ENCODE peak calls at places on chromosomes 13 and 19, in six cellular contexts. One of them, this sample, is unnamed.

GRCh38 chr13:19769854-19770253 is 12.9 kb downstream of the PSPC1 start:
- DNase-seq in thoracic aorta: no peak
- DNase-seq in suprapubic skin: no peak
- DNase-seq in Caco-2: no peak
- DNase-seq in epithelial cell of proximal tubule: no peak
- DNase-seq in prostate gland: no peak
- DNase-seq in this sample: no peak

GRCh38 chr13:102038787-102039186 is 363.1 kb downstream of the FGF14 start:
- DNase-seq in thoracic aorta: no peak
- DNase-seq in suprapubic skin: no peak
- DNase-seq in Caco-2: no peak
- DNase-seq in epithelial cell of proximal tubule: no peak
- DNase-seq in prostate gland: no peak
- DNase-seq in this sample: no peak

GRCh38 chr13:100675660-100676129 is 1.1 kb upstream of the TMTC4 start:
- DNase-seq in thoracic aorta: no peak
- DNase-seq in suprapubic skin: no peak
- DNase-seq in Caco-2: no peak
- DNase-seq in epithelial cell of proximal tubule: no peak
- DNase-seq in prostate gland: no peak
- DNase-seq in this sample: no peak

GRCh38 chr13:109779074-109779473 is 7.3 kb downstream of the IRS2 start:
- DNase-seq in thoracic aorta: no peak
- DNase-seq in suprapubic skin: no peak
- DNase-seq in Caco-2: no peak
- DNase-seq in epithelial cell of proximal tubule: no peak
- DNase-seq in prostate gland: no peak
- DNase-seq in this sample: no peak

GRCh38 chr19:44306283-44306682 is 1.5 kb upstream of the ZNF235 start:
- DNase-seq in thoracic aorta: no peak
- DNase-seq in suprapubic skin: no peak
- DNase-seq in Caco-2: no peak
- DNase-seq in epithelial cell of proximal tubule: no peak
- DNase-seq in prostate gland: no peak
- DNase-seq in this sample: no peak

GRCh38 chr13:85528578-85529215 is 270.5 kb downstream of the SLITRK6 start:
- DNase-seq in thoracic aorta: no peak
- DNase-seq in suprapubic skin: no peak
- DNase-seq in Caco-2: no peak
- DNase-seq in epithelial cell of proximal tubule: no peak
- DNase-seq in prostate gland: no peak
- DNase-seq in this sample: no peak

GRCh38 chr19:2949939-2950285 is 5.1 kb upstream of the ZNF77 start:
- DNase-seq in thoracic aorta: no peak
- DNase-seq in suprapubic skin: no peak
- DNase-seq in Caco-2: peak; percentile 53
- DNase-seq in epithelial cell of proximal tubule: no peak
- DNase-seq in prostate gland: no peak
- DNase-seq in this sample: no peak

GRCh38 chr13:45218689-45219088 is 17.8 kb upstream of the KCTD4 start:
- DNase-seq in thoracic aorta: no peak
- DNase-seq in suprapubic skin: no peak
- DNase-seq in Caco-2: no peak
- DNase-seq in epithelial cell of proximal tubule: no peak
- DNase-seq in prostate gland: no peak
- DNase-seq in this sample: no peak

GRCh38 chr13:84362777-84363176 is 480.5 kb upstream of the SLITRK1 start:
- DNase-seq in thoracic aorta: no peak
- DNase-seq in suprapubic skin: no peak
- DNase-seq in Caco-2: no peak
- DNase-seq in epithelial cell of proximal tubule: no peak
- DNase-seq in prostate gland: no peak
- DNase-seq in this sample: no peak

GRCh38 chr19:52248256-52248655 is 21.1 kb upstream of the ZNF766 start:
- DNase-seq in thoracic aorta: no peak
- DNase-seq in suprapubic skin: no peak
- DNase-seq in Caco-2: peak; percentile 32
- DNase-seq in epithelial cell of proximal tubule: no peak
- DNase-seq in prostate gland: peak; percentile 48
- DNase-seq in this sample: no peak

GRCh38 chr19:45691516-45692186 is at the start of gene SNRPD2:
- DNase-seq in thoracic aorta: peak; percentile 82
- DNase-seq in suprapubic skin: peak; percentile 97
- DNase-seq in Caco-2: peak; percentile 97
- DNase-seq in epithelial cell of proximal tubule: peak; percentile 80
- DNase-seq in prostate gland: peak; percentile 91
- DNase-seq in this sample: no peak

GRCh38 chr19:56720281-56720680 is 48.7 kb upstream of the ZNF835 start:
- DNase-seq in thoracic aorta: no peak
- DNase-seq in suprapubic skin: no peak
- DNase-seq in Caco-2: no peak
- DNase-seq in epithelial cell of proximal tubule: no peak
- DNase-seq in prostate gland: no peak
- DNase-seq in this sample: no peak

GRCh38 chr19:11096210-11096841 is 7.1 kb downstream of the LDLR start:
- DNase-seq in thoracic aorta: no peak
- DNase-seq in suprapubic skin: no peak
- DNase-seq in Caco-2: no peak
- DNase-seq in epithelial cell of proximal tubule: no peak
- DNase-seq in prostate gland: no peak
- DNase-seq in this sample: peak; percentile 55

GRCh38 chr19:52464798-52465470 is 11.6 kb downstream of the ZNF578 start:
- DNase-seq in thoracic aorta: no peak
- DNase-seq in suprapubic skin: no peak
- DNase-seq in Caco-2: peak; percentile 24
- DNase-seq in epithelial cell of proximal tubule: no peak
- DNase-seq in prostate gland: no peak
- DNase-seq in this sample: no peak

GRCh38 chr13:32033744-32034143 is 2.2 kb downstream of the FRY start:
- DNase-seq in thoracic aorta: no peak
- DNase-seq in suprapubic skin: no peak
- DNase-seq in Caco-2: peak; percentile 10
- DNase-seq in epithelial cell of proximal tubule: no peak
- DNase-seq in prostate gland: no peak
- DNase-seq in this sample: no peak

GRCh38 chr13:80313668-80314278 is 27.2 kb downstream of the SPRY2 start:
- DNase-seq in thoracic aorta: no peak
- DNase-seq in suprapubic skin: no peak
- DNase-seq in Caco-2: no peak
- DNase-seq in epithelial cell of proximal tubule: no peak
- DNase-seq in prostate gland: no peak
- DNase-seq in this sample: no peak

GRCh38 chr19:42199440-42200115 is 17.9 kb downstream of the DEDD2 start:
- DNase-seq in thoracic aorta: no peak
- DNase-seq in suprapubic skin: no peak
- DNase-seq in Caco-2: no peak
- DNase-seq in epithelial cell of proximal tubule: no peak
- DNase-seq in prostate gland: peak; percentile 43
- DNase-seq in this sample: peak; percentile 66

GRCh38 chr13:46146898-46147297 is 35.1 kb downstream of the LCP1 start:
- DNase-seq in thoracic aorta: no peak
- DNase-seq in suprapubic skin: no peak
- DNase-seq in Caco-2: peak; percentile 63
- DNase-seq in epithelial cell of proximal tubule: no peak
- DNase-seq in prostate gland: no peak
- DNase-seq in this sample: no peak

GRCh38 chr13:48578516-48579166 is 45.8 kb upstream of the RCBTB2 start:
- DNase-seq in thoracic aorta: no peak
- DNase-seq in suprapubic skin: no peak
- DNase-seq in Caco-2: no peak
- DNase-seq in epithelial cell of proximal tubule: no peak
- DNase-seq in prostate gland: no peak
- DNase-seq in this sample: no peak

GRCh38 chr19:655691-656090 is 7.3 kb downstream of the RNF126 start:
- DNase-seq in thoracic aorta: no peak
- DNase-seq in suprapubic skin: no peak
- DNase-seq in Caco-2: no peak
- DNase-seq in epithelial cell of proximal tubule: no peak
- DNase-seq in prostate gland: no peak
- DNase-seq in this sample: no peak

GRCh38 chr13:97298816-97299215 is 76.7 kb downstream of the MBNL2 start:
- DNase-seq in thoracic aorta: no peak
- DNase-seq in suprapubic skin: no peak
- DNase-seq in Caco-2: no peak
- DNase-seq in epithelial cell of proximal tubule: no peak
- DNase-seq in prostate gland: no peak
- DNase-seq in this sample: no peak

GRCh38 chr13:45299194-45299593 is 41.8 kb downstream of the TPT1 start:
- DNase-seq in thoracic aorta: no peak
- DNase-seq in suprapubic skin: no peak
- DNase-seq in Caco-2: no peak
- DNase-seq in epithelial cell of proximal tubule: no peak
- DNase-seq in prostate gland: no peak
- DNase-seq in this sample: no peak

GRCh38 chr19:3987619-3988371 is 2.5 kb upstream of the EEF2 start:
- DNase-seq in thoracic aorta: peak; percentile 53
- DNase-seq in suprapubic skin: no peak
- DNase-seq in Caco-2: peak; percentile 85
- DNase-seq in epithelial cell of proximal tubule: no peak
- DNase-seq in prostate gland: peak; percentile 79
- DNase-seq in this sample: peak; percentile 69

GRCh38 chr13:91930687-91931086 is 532.3 kb downstream of the GPC5 start:
- DNase-seq in thoracic aorta: no peak
- DNase-seq in suprapubic skin: no peak
- DNase-seq in Caco-2: no peak
- DNase-seq in epithelial cell of proximal tubule: no peak
- DNase-seq in prostate gland: no peak
- DNase-seq in this sample: no peak

GRCh38 chr19:35931161-35931873 is 4.9 kb upstream of the LRFN3 start:
- DNase-seq in thoracic aorta: peak; percentile 93
- DNase-seq in suprapubic skin: peak; percentile 99
- DNase-seq in Caco-2: peak; percentile 100
- DNase-seq in epithelial cell of proximal tubule: peak; percentile 84
- DNase-seq in prostate gland: peak; percentile 99
- DNase-seq in this sample: peak; percentile 99

GRCh38 chr13:74346960-74347359 is 212.8 kb upstream of the KLF12 start:
- DNase-seq in thoracic aorta: no peak
- DNase-seq in suprapubic skin: no peak
- DNase-seq in Caco-2: no peak
- DNase-seq in epithelial cell of proximal tubule: no peak
- DNase-seq in prostate gland: no peak
- DNase-seq in this sample: no peak

GRCh38 chr13:54852831-54853230 is 1824.2 kb downstream of the OLFM4 start:
- DNase-seq in thoracic aorta: no peak
- DNase-seq in suprapubic skin: no peak
- DNase-seq in Caco-2: no peak
- DNase-seq in epithelial cell of proximal tubule: no peak
- DNase-seq in prostate gland: no peak
- DNase-seq in this sample: no peak

GRCh38 chr19:38743394-38744297 is 628 bp downstream of the CAPN12 start:
- DNase-seq in thoracic aorta: no peak
- DNase-seq in suprapubic skin: no peak
- DNase-seq in Caco-2: no peak
- DNase-seq in epithelial cell of proximal tubule: no peak
- DNase-seq in prostate gland: no peak
- DNase-seq in this sample: no peak

GRCh38 chr13:33874871-33875270 is 56.9 kb downstream of the RFC3 start:
- DNase-seq in thoracic aorta: no peak
- DNase-seq in suprapubic skin: no peak
- DNase-seq in Caco-2: no peak
- DNase-seq in epithelial cell of proximal tubule: no peak
- DNase-seq in prostate gland: no peak
- DNase-seq in this sample: no peak
- TF ChIP-seq CTCF in thoracic aorta: no peak
- TF ChIP-seq CTCF in suprapubic skin: no peak
- TF ChIP-seq CTCF in Caco-2: no peak
- TF ChIP-seq CTCF in epithelial cell of proximal tubule: peak; percentile 18
- TF ChIP-seq CTCF in prostate gland: no peak
- TF ChIP-seq CTCF in this sample: no peak

DNA sequence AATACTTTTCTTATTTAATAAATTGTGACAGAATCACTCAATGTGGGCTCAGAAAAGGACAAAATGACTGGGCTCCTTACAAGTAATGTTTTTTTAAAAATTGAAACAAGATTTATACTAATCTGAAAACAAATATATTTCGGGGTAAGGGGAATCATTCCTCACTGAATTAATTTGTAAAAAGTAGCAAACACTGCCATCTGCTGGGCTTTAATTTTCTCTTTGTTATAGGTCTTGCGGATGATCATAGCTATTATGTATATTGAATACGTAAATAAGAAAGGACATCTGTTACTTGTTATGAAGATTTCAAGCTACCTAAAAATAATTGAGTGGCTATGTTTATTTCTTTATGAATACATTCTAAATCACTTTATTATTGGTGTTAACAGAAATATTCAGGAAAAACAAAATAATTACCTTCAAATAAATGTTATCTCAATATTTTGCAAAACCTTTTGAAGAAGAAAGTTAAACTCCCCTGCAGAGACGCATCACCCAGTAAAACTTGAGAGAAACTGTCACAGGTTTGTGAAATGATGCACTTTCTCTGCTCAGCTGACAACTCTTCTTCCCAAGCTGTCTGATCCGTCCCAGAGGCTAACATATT is 17.8 kb upstream of the ENOX1 start:
- DNase-seq in thoracic aorta: no peak
- DNase-seq in suprapubic skin: no peak
- DNase-seq in Caco-2: peak; percentile 72
- DNase-seq in epithelial cell of proximal tubule: no peak
- DNase-seq in prostate gland: peak; percentile 66
- DNase-seq in this sample: peak; percentile 21
- H3K4me3 ChIP-seq in thoracic aorta: no peak overlapping the region
- H3K4me3 ChIP-seq in suprapubic skin: no peak overlapping the region
- H3K4me3 ChIP-seq in Caco-2: no peak overlapping the region
- H3K4me3 ChIP-seq in epithelial cell of proximal tubule: no peak overlapping the region
- H3K4me3 ChIP-seq in prostate gland: no peak overlapping the region
- H3K4me3 ChIP-seq in this sample: no peak overlapping the region

DNA sequence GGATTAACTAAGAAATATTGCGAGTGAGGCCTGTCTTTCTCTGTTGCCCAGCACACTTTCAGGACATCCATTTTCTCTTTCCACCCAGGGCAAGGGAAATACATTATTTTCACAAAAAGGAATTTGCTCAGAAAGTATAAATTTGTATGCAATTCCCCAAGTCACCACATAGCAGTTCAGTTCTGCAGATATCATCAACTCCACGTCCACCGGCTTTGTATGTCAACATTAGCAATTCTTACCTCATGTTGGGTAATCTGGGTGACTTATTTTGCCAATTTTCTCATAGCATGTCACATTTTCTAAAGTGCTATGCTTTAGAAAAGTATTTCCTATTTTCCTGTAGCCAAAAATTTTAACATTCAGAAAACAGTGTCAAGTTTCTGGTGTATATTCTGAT is 501.8 kb downstream of the EFNB2 start:
- DNase-seq in thoracic aorta: no peak
- DNase-seq in suprapubic skin: no peak
- DNase-seq in Caco-2: peak; percentile 23
- DNase-seq in epithelial cell of proximal tubule: no peak
- DNase-seq in prostate gland: no peak
- DNase-seq in this sample: no peak
- TF ChIP-seq CTCF in thoracic aorta: peak; percentile 28
- TF ChIP-seq CTCF in suprapubic skin: no peak
- TF ChIP-seq CTCF in Caco-2: no peak
- TF ChIP-seq CTCF in epithelial cell of proximal tubule: peak; percentile 22
- TF ChIP-seq CTCF in prostate gland: no peak
- TF ChIP-seq CTCF in this sample: no peak

GRCh38 chr13:75637101-75637774 is 1.1 kb downstream of the LMO7 start:
- DNase-seq in thoracic aorta: no peak
- DNase-seq in suprapubic skin: no peak
- DNase-seq in Caco-2: peak; percentile 10
- DNase-seq in epithelial cell of proximal tubule: no peak
- DNase-seq in prostate gland: no peak
- DNase-seq in this sample: no peak
- H3K4me3 ChIP-seq in thoracic aorta: peak overlapping the region; percentile 72
- H3K4me3 ChIP-seq in suprapubic skin: peak overlapping the region; percentile 84
- H3K4me3 ChIP-seq in Caco-2: peak overlapping the region; percentile 57
- H3K4me3 ChIP-seq in epithelial cell of proximal tubule: peak overlapping the region; percentile 86
- H3K4me3 ChIP-seq in prostate gland: peak overlapping the region; percentile 74
- H3K4me3 ChIP-seq in this sample: peak overlapping the region; percentile 96